ENCODE peak calls at places on chromosome 16, in nine cellular contexts. One of them, this sample, is unnamed.
A peak's percentile ranks its signal among the peaks of the same experiment; 100 is the strongest.

GRCh38 chr16:4876646-4877297 is 29.5 kb downstream of the UBN1 start:
- DNase-seq in psoas muscle: no peak
- DNase-seq in left colon: no peak
- DNase-seq in NCI-H187 treated with DMSO at 0.1 percent for 48 hours: no peak
- DNase-seq in stimulated activated CD4-positive, alpha-beta T cell treated with anti-CD3 and anti-CD28 coated beads, Interleukin-12 subunit alpha, Interleukin-12 subunit beta, amount 100 ng/mL, for 4 hours: no peak
- DNase-seq in HuH-7.5: no peak
- DNase-seq in activated naive CD8-positive, alpha-beta T cell treated with anti-CD3 and anti-CD28 coated beads, Interleukin-2, amount 50 U/mL, for 16 hours: no peak
- DNase-seq in fibroblast of the aortic adventitia: no peak
- DNase-seq in adrenal gland: no peak
- DNase-seq in this sample: no peak

GRCh38 chr16:85751665-85752501 is 987 bp upstream of the C16orf74 start:
- DNase-seq in NCI-H187 treated with DMSO at 0.1 percent for 48 hours: no peak
- DNase-seq in stimulated activated CD4-positive, alpha-beta T cell treated with anti-CD3 and anti-CD28 coated beads, Interleukin-12 subunit alpha, Interleukin-12 subunit beta, amount 100 ng/mL, for 4 hours: no peak
- DNase-seq in fibroblast of the aortic adventitia: no peak
- DNase-seq in HuH-7.5: no peak
- DNase-seq in left colon: no peak
- DNase-seq in adrenal gland: no peak
- DNase-seq in activated naive CD8-positive, alpha-beta T cell treated with anti-CD3 and anti-CD28 coated beads, Interleukin-2, amount 50 U/mL, for 16 hours: no peak
- DNase-seq in psoas muscle: no peak
- DNase-seq in this sample: no peak

GRCh38 chr16:4293822-4294457 is 21.1 kb upstream of the TFAP4 start:
- DNase-seq in left colon: no peak
- DNase-seq in psoas muscle: peak; percentile 59
- DNase-seq in stimulated activated CD4-positive, alpha-beta T cell treated with anti-CD3 and anti-CD28 coated beads, Interleukin-12 subunit alpha, Interleukin-12 subunit beta, amount 100 ng/mL, for 4 hours: no peak
- DNase-seq in HuH-7.5: peak; percentile 52
- DNase-seq in NCI-H187 treated with DMSO at 0.1 percent for 48 hours: no peak
- DNase-seq in fibroblast of the aortic adventitia: peak; percentile 80
- DNase-seq in activated naive CD8-positive, alpha-beta T cell treated with anti-CD3 and anti-CD28 coated beads, Interleukin-2, amount 50 U/mL, for 16 hours: no peak
- DNase-seq in adrenal gland: peak; percentile 87
- DNase-seq in this sample: no peak

GRCh38 chr16:5836979-5837670 is 739.5 kb upstream of the EEF2KMT start:
- DNase-seq in fibroblast of the aortic adventitia: no peak
- DNase-seq in NCI-H187 treated with DMSO at 0.1 percent for 48 hours: no peak
- DNase-seq in HuH-7.5: no peak
- DNase-seq in adrenal gland: no peak
- DNase-seq in left colon: no peak
- DNase-seq in activated naive CD8-positive, alpha-beta T cell treated with anti-CD3 and anti-CD28 coated beads, Interleukin-2, amount 50 U/mL, for 16 hours: no peak
- DNase-seq in stimulated activated CD4-positive, alpha-beta T cell treated with anti-CD3 and anti-CD28 coated beads, Interleukin-12 subunit alpha, Interleukin-12 subunit beta, amount 100 ng/mL, for 4 hours: no peak
- DNase-seq in psoas muscle: no peak
- DNase-seq in this sample: no peak

GRCh38 chr16:21001262-21001661 is 100.7 kb downstream of the LYRM1 start:
- DNase-seq in activated naive CD8-positive, alpha-beta T cell treated with anti-CD3 and anti-CD28 coated beads, Interleukin-2, amount 50 U/mL, for 16 hours: no peak
- DNase-seq in NCI-H187 treated with DMSO at 0.1 percent for 48 hours: no peak
- DNase-seq in stimulated activated CD4-positive, alpha-beta T cell treated with anti-CD3 and anti-CD28 coated beads, Interleukin-12 subunit alpha, Interleukin-12 subunit beta, amount 100 ng/mL, for 4 hours: peak; percentile 4
- DNase-seq in fibroblast of the aortic adventitia: peak; percentile 26
- DNase-seq in adrenal gland: peak; percentile 58
- DNase-seq in HuH-7.5: peak; percentile 17
- DNase-seq in left colon: peak; percentile 37
- DNase-seq in psoas muscle: no peak
- DNase-seq in this sample: no peak

GRCh38 chr16:24635900-24636610 is 93.4 kb upstream of the TNRC6A start:
- DNase-seq in adrenal gland: peak; percentile 96
- DNase-seq in NCI-H187 treated with DMSO at 0.1 percent for 48 hours: no peak
- DNase-seq in fibroblast of the aortic adventitia: peak; percentile 98
- DNase-seq in stimulated activated CD4-positive, alpha-beta T cell treated with anti-CD3 and anti-CD28 coated beads, Interleukin-12 subunit alpha, Interleukin-12 subunit beta, amount 100 ng/mL, for 4 hours: no peak
- DNase-seq in activated naive CD8-positive, alpha-beta T cell treated with anti-CD3 and anti-CD28 coated beads, Interleukin-2, amount 50 U/mL, for 16 hours: no peak
- DNase-seq in psoas muscle: peak; percentile 76
- DNase-seq in left colon: peak; percentile 68
- DNase-seq in HuH-7.5: no peak
- DNase-seq in this sample: no peak

GRCh38 chr16:76309639-76310335 is 32.6 kb downstream of the CNTNAP4 start:
- DNase-seq in NCI-H187 treated with DMSO at 0.1 percent for 48 hours: no peak
- DNase-seq in stimulated activated CD4-positive, alpha-beta T cell treated with anti-CD3 and anti-CD28 coated beads, Interleukin-12 subunit alpha, Interleukin-12 subunit beta, amount 100 ng/mL, for 4 hours: no peak
- DNase-seq in fibroblast of the aortic adventitia: no peak
- DNase-seq in left colon: no peak
- DNase-seq in psoas muscle: no peak
- DNase-seq in activated naive CD8-positive, alpha-beta T cell treated with anti-CD3 and anti-CD28 coated beads, Interleukin-2, amount 50 U/mL, for 16 hours: no peak
- DNase-seq in adrenal gland: no peak
- DNase-seq in HuH-7.5: no peak
- DNase-seq in this sample: no peak

GRCh38 chr16:79703066-79703465 is 102.5 kb upstream of the MAF start:
- DNase-seq in NCI-H187 treated with DMSO at 0.1 percent for 48 hours: no peak
- DNase-seq in left colon: no peak
- DNase-seq in activated naive CD8-positive, alpha-beta T cell treated with anti-CD3 and anti-CD28 coated beads, Interleukin-2, amount 50 U/mL, for 16 hours: no peak
- DNase-seq in fibroblast of the aortic adventitia: no peak
- DNase-seq in adrenal gland: no peak
- DNase-seq in psoas muscle: no peak
- DNase-seq in stimulated activated CD4-positive, alpha-beta T cell treated with anti-CD3 and anti-CD28 coated beads, Interleukin-12 subunit alpha, Interleukin-12 subunit beta, amount 100 ng/mL, for 4 hours: no peak
- DNase-seq in HuH-7.5: no peak
- DNase-seq in this sample: no peak

GRCh38 chr16:23901178-23902131 is 65.7 kb downstream of the PRKCB start:
- DNase-seq in NCI-H187 treated with DMSO at 0.1 percent for 48 hours: no peak
- DNase-seq in fibroblast of the aortic adventitia: no peak
- DNase-seq in stimulated activated CD4-positive, alpha-beta T cell treated with anti-CD3 and anti-CD28 coated beads, Interleukin-12 subunit alpha, Interleukin-12 subunit beta, amount 100 ng/mL, for 4 hours: no peak
- DNase-seq in psoas muscle: no peak
- DNase-seq in adrenal gland: no peak
- DNase-seq in activated naive CD8-positive, alpha-beta T cell treated with anti-CD3 and anti-CD28 coated beads, Interleukin-2, amount 50 U/mL, for 16 hours: no peak
- DNase-seq in left colon: no peak
- DNase-seq in HuH-7.5: no peak
- DNase-seq in this sample: no peak

GRCh38 chr16:84838383-84838948 is 18.7 kb downstream of the CRISPLD2 start:
- DNase-seq in adrenal gland: no peak
- DNase-seq in stimulated activated CD4-positive, alpha-beta T cell treated with anti-CD3 and anti-CD28 coated beads, Interleukin-12 subunit alpha, Interleukin-12 subunit beta, amount 100 ng/mL, for 4 hours: no peak
- DNase-seq in left colon: no peak
- DNase-seq in psoas muscle: no peak
- DNase-seq in fibroblast of the aortic adventitia: no peak
- DNase-seq in HuH-7.5: no peak
- DNase-seq in activated naive CD8-positive, alpha-beta T cell treated with anti-CD3 and anti-CD28 coated beads, Interleukin-2, amount 50 U/mL, for 16 hours: no peak
- DNase-seq in NCI-H187 treated with DMSO at 0.1 percent for 48 hours: no peak
- DNase-seq in this sample: no peak

GRCh38 chr16:75647492-75648264 is at the start of the genes KARS1 and TERF2IP:
- DNase-seq in left colon: peak; percentile 93
- DNase-seq in stimulated activated CD4-positive, alpha-beta T cell treated with anti-CD3 and anti-CD28 coated beads, Interleukin-12 subunit alpha, Interleukin-12 subunit beta, amount 100 ng/mL, for 4 hours: peak; percentile 91
- DNase-seq in psoas muscle: peak; percentile 92
- DNase-seq in fibroblast of the aortic adventitia: peak; percentile 87
- DNase-seq in activated naive CD8-positive, alpha-beta T cell treated with anti-CD3 and anti-CD28 coated beads, Interleukin-2, amount 50 U/mL, for 16 hours: peak; percentile 86
- DNase-seq in HuH-7.5: peak; percentile 89
- DNase-seq in NCI-H187 treated with DMSO at 0.1 percent for 48 hours: peak; percentile 29
- DNase-seq in adrenal gland: peak; percentile 96
- DNase-seq in this sample: peak; percentile 65

GRCh38 chr16:57576429-57576870 is 34.0 kb downstream of the ADGRG5 start:
- DNase-seq in NCI-H187 treated with DMSO at 0.1 percent for 48 hours: no peak
- DNase-seq in psoas muscle: peak; percentile 67
- DNase-seq in activated naive CD8-positive, alpha-beta T cell treated with anti-CD3 and anti-CD28 coated beads, Interleukin-2, amount 50 U/mL, for 16 hours: peak; percentile 57
- DNase-seq in adrenal gland: peak; percentile 93
- DNase-seq in left colon: peak; percentile 87
- DNase-seq in stimulated activated CD4-positive, alpha-beta T cell treated with anti-CD3 and anti-CD28 coated beads, Interleukin-12 subunit alpha, Interleukin-12 subunit beta, amount 100 ng/mL, for 4 hours: peak; percentile 81
- DNase-seq in fibroblast of the aortic adventitia: peak; percentile 75
- DNase-seq in HuH-7.5: peak; percentile 68
- DNase-seq in this sample: no peak

GRCh38 chr16:2015117-2015946 is 4.3 kb upstream of the NPW start:
- DNase-seq in fibroblast of the aortic adventitia: peak; percentile 65
- DNase-seq in activated naive CD8-positive, alpha-beta T cell treated with anti-CD3 and anti-CD28 coated beads, Interleukin-2, amount 50 U/mL, for 16 hours: no peak
- DNase-seq in HuH-7.5: no peak
- DNase-seq in stimulated activated CD4-positive, alpha-beta T cell treated with anti-CD3 and anti-CD28 coated beads, Interleukin-12 subunit alpha, Interleukin-12 subunit beta, amount 100 ng/mL, for 4 hours: no peak
- DNase-seq in left colon: peak; percentile 74
- DNase-seq in psoas muscle: no peak
- DNase-seq in adrenal gland: no peak
- DNase-seq in NCI-H187 treated with DMSO at 0.1 percent for 48 hours: no peak
- DNase-seq in this sample: no peak

GRCh38 chr16:74990832-74991231 is 5.9 kb upstream of the WDR59 start:
- DNase-seq in adrenal gland: no peak
- DNase-seq in psoas muscle: no peak
- DNase-seq in NCI-H187 treated with DMSO at 0.1 percent for 48 hours: no peak
- DNase-seq in HuH-7.5: no peak
- DNase-seq in activated naive CD8-positive, alpha-beta T cell treated with anti-CD3 and anti-CD28 coated beads, Interleukin-2, amount 50 U/mL, for 16 hours: no peak
- DNase-seq in fibroblast of the aortic adventitia: no peak
- DNase-seq in left colon: no peak
- DNase-seq in stimulated activated CD4-positive, alpha-beta T cell treated with anti-CD3 and anti-CD28 coated beads, Interleukin-12 subunit alpha, Interleukin-12 subunit beta, amount 100 ng/mL, for 4 hours: no peak
- DNase-seq in this sample: no peak

GRCh38 chr16:11203111-11203623 is 52.8 kb downstream of the SOCS1 start:
- DNase-seq in HuH-7.5: no peak
- DNase-seq in activated naive CD8-positive, alpha-beta T cell treated with anti-CD3 and anti-CD28 coated beads, Interleukin-2, amount 50 U/mL, for 16 hours: no peak
- DNase-seq in left colon: no peak
- DNase-seq in stimulated activated CD4-positive, alpha-beta T cell treated with anti-CD3 and anti-CD28 coated beads, Interleukin-12 subunit alpha, Interleukin-12 subunit beta, amount 100 ng/mL, for 4 hours: no peak
- DNase-seq in psoas muscle: no peak
- DNase-seq in NCI-H187 treated with DMSO at 0.1 percent for 48 hours: no peak
- DNase-seq in adrenal gland: no peak
- DNase-seq in fibroblast of the aortic adventitia: no peak
- DNase-seq in this sample: no peak

GRCh38 chr16:57889111-57889510 is 81.8 kb downstream of the CNGB1 start:
- DNase-seq in HuH-7.5: no peak
- DNase-seq in stimulated activated CD4-positive, alpha-beta T cell treated with anti-CD3 and anti-CD28 coated beads, Interleukin-12 subunit alpha, Interleukin-12 subunit beta, amount 100 ng/mL, for 4 hours: no peak
- DNase-seq in fibroblast of the aortic adventitia: no peak
- DNase-seq in left colon: no peak
- DNase-seq in psoas muscle: no peak
- DNase-seq in NCI-H187 treated with DMSO at 0.1 percent for 48 hours: no peak
- DNase-seq in adrenal gland: no peak
- DNase-seq in activated naive CD8-positive, alpha-beta T cell treated with anti-CD3 and anti-CD28 coated beads, Interleukin-2, amount 50 U/mL, for 16 hours: no peak
- DNase-seq in this sample: no peak

GRCh38 chr16:86383488-86384262 is 126.7 kb upstream of the FOXF1 start:
- DNase-seq in NCI-H187 treated with DMSO at 0.1 percent for 48 hours: no peak
- DNase-seq in HuH-7.5: no peak
- DNase-seq in psoas muscle: no peak
- DNase-seq in stimulated activated CD4-positive, alpha-beta T cell treated with anti-CD3 and anti-CD28 coated beads, Interleukin-12 subunit alpha, Interleukin-12 subunit beta, amount 100 ng/mL, for 4 hours: no peak
- DNase-seq in left colon: no peak
- DNase-seq in fibroblast of the aortic adventitia: peak; percentile 89
- DNase-seq in activated naive CD8-positive, alpha-beta T cell treated with anti-CD3 and anti-CD28 coated beads, Interleukin-2, amount 50 U/mL, for 16 hours: no peak
- DNase-seq in adrenal gland: no peak
- DNase-seq in this sample: no peak